ENCODE peak calls at places on chromosome 11, in eight cellular contexts. S, P, J, L, V, Y, F and D are unnamed samples.

GRCh38 chr11:2383823-2384722 is 7.0 kb downstream of the CD81 start:
- DNase-seq in S (no peak), P (no peak), J (no peak), L (peak; percentile 59), V (no peak), Y (peak; percentile 86), F (no peak), D (peak; percentile 55)

GRCh38 chr11:35619754-35620640 is 1.7 kb downstream of the FJX1 start:
- DNase-seq in S (no peak), P (peak; percentile 32), J (peak; percentile 60), L (no peak), V (no peak), Y (no peak), F (peak; percentile 36), D (peak; percentile 34)

GRCh38 chr11:98110030-98110429 is 910.7 kb upstream of the CNTN5 start:
- DNase-seq in S (no peak), P (no peak), J (no peak), L (no peak), V (no peak), Y (no peak), F (no peak), D (no peak)

GRCh38 chr11:84165139-84165538 is 879.0 kb upstream of the CCDC90B start:
- DNase-seq in S (no peak), P (no peak), J (no peak), L (no peak), V (no peak), Y (no peak), F (peak; percentile 75), D (no peak)

GRCh38 chr11:75595511-75595910 is 33.5 kb downstream of the SERPINH1 start:
- DNase-seq in S (no peak), P (no peak), J (no peak), L (no peak), V (no peak), Y (no peak), F (no peak), D (no peak)

GRCh38 chr11:57474017-57474750 is 13.9 kb downstream of the RTN4RL2 start:
- DNase-seq in S (no peak), P (no peak), J (peak; percentile 62), L (no peak), V (no peak), Y (no peak), F (no peak), D (no peak)

GRCh38 chr11:78930810-78931209 is 356.1 kb upstream of the NARS2 start:
- DNase-seq in S (no peak), P (no peak), J (no peak), L (no peak), V (no peak), Y (no peak), F (no peak), D (no peak)

GRCh38 chr11:86487670-86488069 is 113.0 kb downstream of the CCDC81 start:
- DNase-seq in S (no peak), P (no peak), J (no peak), L (no peak), V (no peak), Y (no peak), F (no peak), D (no peak)

GRCh38 chr11:126740857-126741256 is 259.7 kb downstream of the KIRREL3 start:
- DNase-seq in S (no peak), P (no peak), J (no peak), L (no peak), V (no peak), Y (no peak), F (no peak), D (no peak)

GRCh38 chr11:130223291-130223971 is 63.8 kb downstream of the ST14 start:
- DNase-seq in S (no peak), P (peak; percentile 27), J (peak; percentile 10), L (no peak), V (no peak), Y (no peak), F (peak; percentile 14), D (no peak)

GRCh38 chr11:72294566-72295395 is 50.8 kb upstream of the PHOX2A start:
- DNase-seq in S (no peak), P (no peak), J (no peak), L (no peak), V (no peak), Y (no peak), F (no peak), D (no peak)

GRCh38 chr11:45755281-45755859 is 49.6 kb upstream of the SLC35C1 start:
- DNase-seq in S (no peak), P (no peak), J (no peak), L (no peak), V (no peak), Y (no peak), F (no peak), D (no peak)

GRCh38 chr11:73388241-73389133 is 12.3 kb downstream of the RELT start:
- DNase-seq in S (no peak), P (no peak), J (no peak), L (peak; percentile 86), V (no peak), Y (peak; percentile 71), F (no peak), D (peak; percentile 65)

GRCh38 chr11:18229501-18229900 is 7.1 kb downstream of the SAA4 start:
- DNase-seq in S (no peak), P (no peak), J (no peak), L (no peak), V (no peak), Y (no peak), F (no peak), D (no peak)

GRCh38 chr11:19426022-19426718 is 185.4 kb upstream of the E2F8 start:
- DNase-seq in S (no peak), P (no peak), J (no peak), L (no peak), V (no peak), Y (no peak), F (no peak), D (no peak)

GRCh38 chr11:7577883-7578242 is 64.1 kb downstream of the PPFIBP2 start:
- DNase-seq in S (no peak), P (peak; percentile 48), J (peak; percentile 72), L (no peak), V (no peak), Y (no peak), F (no peak), D (no peak)

GRCh38 chr11:66112041-66112491 is 42.0 kb downstream of the PACS1 start:
- DNase-seq in S (no peak), P (no peak), J (peak; percentile 22), L (no peak), V (no peak), Y (no peak), F (no peak), D (no peak)
- H3K27ac ChIP-seq in S (no peak overlapping the region), P (peak overlapping the region; percentile 95), J (peak overlapping the region; percentile 58), L (peak overlapping the region; percentile 0), V (peak overlapping the region; percentile 80), Y (no peak overlapping the region), F (peak overlapping the region; percentile 77), D (peak overlapping the region; percentile 81)

GRCh38 chr11:12455938-12456337 is 78.6 kb downstream of the PARVA start:
- DNase-seq in S (no peak), P (no peak), J (peak; percentile 48), L (no peak), V (no peak), Y (no peak), F (peak; percentile 81), D (no peak)
- H3K27ac ChIP-seq in S (no peak overlapping the region), P (no peak overlapping the region), J (no peak overlapping the region), L (no peak overlapping the region), V (no peak overlapping the region), Y (no peak overlapping the region), F (no peak overlapping the region), D (no peak overlapping the region)

DNA sequence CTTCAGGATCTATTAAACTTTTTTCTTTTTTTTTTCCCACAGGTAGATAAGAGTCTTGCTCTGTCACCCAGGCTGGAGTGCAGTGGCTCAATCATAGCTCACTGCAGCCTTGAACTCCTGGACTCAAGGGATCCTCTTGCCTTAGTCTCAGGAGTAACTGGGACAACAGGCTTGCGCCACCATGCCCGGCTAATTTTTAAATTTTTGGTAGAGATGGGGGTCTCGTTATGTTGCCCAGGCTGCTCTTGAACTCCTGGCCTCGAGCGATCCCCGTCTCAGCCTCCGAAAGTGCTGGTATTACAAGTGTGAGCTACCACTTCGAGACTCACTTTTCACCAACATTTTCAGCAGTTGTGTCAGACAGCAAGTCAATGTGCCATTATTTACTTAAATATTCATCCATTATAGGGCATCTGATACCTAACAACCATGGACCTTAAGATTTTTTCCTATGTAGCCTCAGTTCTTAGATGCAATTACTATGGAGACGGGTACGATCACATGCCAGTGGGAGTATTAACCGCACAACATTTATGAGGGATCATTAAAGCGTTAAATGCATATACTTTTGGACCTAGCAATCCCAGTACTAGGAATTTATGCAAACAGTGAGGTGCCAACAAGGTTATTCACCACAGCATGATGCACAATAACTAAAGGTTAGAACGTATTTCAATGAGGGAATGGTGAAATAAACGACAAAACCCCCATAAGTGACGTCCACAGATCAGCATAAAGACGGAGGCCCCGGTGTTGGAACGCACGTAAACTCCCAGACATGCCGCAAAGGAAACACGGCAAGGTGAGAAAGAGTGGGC is 753 bp downstream of the SIRT3 start:
- DNase-seq in S (no peak), P (no peak), J (no peak), L (no peak), V (no peak), Y (peak; percentile 46), F (no peak), D (peak; percentile 24)
- H3K27ac ChIP-seq in S (peak overlapping the region; percentile 91), P (no peak overlapping the region), J (peak overlapping the region; percentile 93), L (peak overlapping the region; percentile 95), V (peak overlapping the region; percentile 93), Y (peak overlapping the region; percentile 96), F (peak overlapping the region; percentile 57), D (peak overlapping the region; percentile 94)

GRCh38 chr11:3824714-3825472 is 15.9 kb downstream of the RHOG start:
- DNase-seq in S (no peak), P (no peak), J (peak; percentile 70), L (peak; percentile 81), V (no peak), Y (peak; percentile 91), F (no peak), D (no peak)

GRCh38 chr11:3823762-3824506 is 15.6 kb downstream of the PGAP2 start:
- DNase-seq in S (no peak), P (no peak), J (no peak), L (no peak), V (no peak), Y (no peak), F (no peak), D (no peak)

GRCh38 chr11:3826721-3827120 is 14.0 kb downstream of the RHOG start:
- DNase-seq in S (no peak), P (no peak), J (no peak), L (no peak), V (no peak), Y (no peak), F (no peak), D (no peak)

GRCh38 chr11:3827434-3828186 is 13.1 kb downstream of the RHOG start:
- DNase-seq in S (no peak), P (no peak), J (no peak), L (no peak), V (no peak), Y (no peak), F (no peak), D (no peak)

DNA sequence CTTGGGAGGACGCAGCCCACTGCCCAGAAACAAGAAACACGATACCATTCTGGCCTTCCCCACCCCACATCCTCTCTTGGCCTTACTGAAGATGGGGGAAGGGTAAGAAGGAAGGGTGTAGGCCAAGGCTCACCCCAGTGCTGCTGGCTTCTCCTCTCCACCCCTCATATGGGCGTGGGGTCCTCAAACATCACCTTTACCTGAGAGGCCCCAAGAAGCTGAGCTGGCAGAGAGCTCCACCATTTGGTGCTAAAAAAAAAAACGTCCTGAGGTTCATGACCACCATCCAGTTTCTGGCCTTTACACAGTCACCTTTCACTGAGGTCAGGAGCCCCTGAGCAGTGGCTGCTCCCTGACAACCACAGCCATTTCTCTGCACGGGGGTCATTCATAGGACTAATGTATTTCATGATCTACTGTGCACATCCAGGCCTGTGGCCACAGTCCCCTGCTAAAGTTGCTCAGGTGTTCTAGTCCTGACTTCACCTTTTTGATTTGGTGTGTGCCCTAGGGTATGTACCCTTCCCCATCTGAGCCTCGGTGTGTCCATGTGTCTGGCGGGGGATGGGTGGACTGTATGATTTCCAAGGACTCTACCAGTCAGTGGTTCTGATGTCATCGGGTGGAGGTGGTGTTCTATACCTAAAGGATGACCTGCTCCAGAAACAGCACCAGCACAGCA is 15.1 kb downstream of the RHOG start:
- DNase-seq in S (no peak), P (no peak), J (no peak), L (no peak), V (no peak), Y (no peak), F (no peak), D (no peak)
- H3K27ac ChIP-seq in S (peak overlapping the region; percentile 60), P (no peak overlapping the region), J (no peak overlapping the region), L (no peak overlapping the region), V (no peak overlapping the region), Y (no peak overlapping the region), F (no peak overlapping the region), D (no peak overlapping the region)